ENCODE peak calls at places on chromosomes 4 and X, in seven cellular contexts. Q is SW480; C is HEK293T; H is amniotic epithelial cell; B is kidney glomerular epithelial cell; V is lower lobe of right lung; R is activated naive CD8-positive, alpha-beta T cell treated with anti-CD3 and anti-CD28 coated beads, Interleukin-2, amount 10 ng/mL, durations not matched to agents 7 days and 5 days. S is an unnamed sample.

GRCh38 chr4:61911313-61911756 is 711.2 kb downstream of the ADGRL3 start:
- DNase-seq in C (no peak), R (no peak), V (no peak), B (no peak), H (peak), Q (no peak), S (no peak)

GRCh38 chrX:102517331-102517730 is 792 bp upstream of the TMSB15A start:
- DNase-seq in V (no peak), B (peak), Q (peak), H (no peak), C (no peak), R (no peak), S (no peak)

GRCh38 chrX:105880491-105880890 is 58.2 kb downstream of the NRK start:
- DNase-seq in V (no peak), R (no peak), B (no peak), C (no peak), Q (no peak), H (no peak), S (no peak)

GRCh38 chr4:141814499-141814898 is 178.1 kb downstream of the IL15 start:
- DNase-seq in H (no peak), C (no peak), V (no peak), B (no peak), R (no peak), Q (no peak), S (no peak)

GRCh38 chr4:68271851-68272756 is 26.6 kb upstream of the TMPRSS11B start:
- DNase-seq in Q (peak), B (peak), C (peak), V (no peak), R (peak), H (peak), S (peak)

GRCh38 chr4:143185253-143186107 is 763 bp downstream of the USP38 start:
- DNase-seq in Q (peak), C (peak), B (no peak), R (no peak), V (peak), H (no peak), S (no peak)

GRCh38 chr4:166252487-166253402 is 379.7 kb downstream of the TLL1 start:
- DNase-seq in H (peak), R (no peak), Q (no peak), V (no peak), C (peak), B (no peak), S (no peak)

GRCh38 chr4:166458756-166459155 is 585.7 kb downstream of the TLL1 start:
- DNase-seq in C (no peak), B (no peak), H (peak), V (no peak), Q (no peak), R (no peak), S (no peak)

GRCh38 chrX:15985937-15986336 is 131.3 kb upstream of the AP1S2 start:
- DNase-seq in B (no peak), H (peak), R (no peak), C (no peak), Q (no peak), V (no peak), S (no peak)

GRCh38 chr4:114264877-114265291 is 285.4 kb upstream of the ARSJ start:
- DNase-seq in R (no peak), C (no peak), B (peak), H (no peak), Q (peak), V (no peak), S (no peak)

GRCh38 chrX:38277136-38277535 is 50.2 kb downstream of the RPGR start:
- DNase-seq in V (no peak), R (no peak), B (no peak), C (no peak), Q (no peak), H (no peak), S (no peak)

GRCh38 chr4:95548738-95549245 is at the start of gene UNC5C:
- DNase-seq in Q (no peak), R (peak), C (peak), H (peak), B (peak), V (peak), S (no peak)

GRCh38 chrX:140064993-140065392 is 99.7 kb upstream of the CXorf66 start:
- DNase-seq in V (no peak), R (no peak), H (no peak), Q (no peak), C (no peak), B (no peak), S (no peak)

GRCh38 chr4:111991797-111992196 is 153.5 kb upstream of the FAM241A start:
- DNase-seq in V (no peak), H (peak), B (peak), C (no peak), Q (no peak), R (no peak), S (no peak)

GRCh38 chr4:17111959-17112659 is 213.7 kb upstream of the LDB2 start:
- DNase-seq in R (no peak), B (no peak), V (no peak), C (peak), Q (no peak), H (no peak), S (peak)

GRCh38 chr4:110294165-110294564 is 95.8 kb upstream of the ELOVL6 start:
- DNase-seq in H (peak), B (no peak), C (no peak), R (no peak), V (no peak), Q (no peak), S (no peak)

GRCh38 chr4:158850800-158851644 is 82.2 kb downstream of the FNIP2 start:
- DNase-seq in B (peak), H (peak), R (no peak), C (no peak), Q (peak), V (no peak), S (peak)

S was measured in CD4-positive, CD25-positive, alpha-beta regulatory T cell.